ENCODE peak calls at places on chromosomes 16 and 17, in four cellular contexts. M, N, E and F are unnamed samples.

GRCh38 chr17:44502598-44503079 is 567 bp downstream of the GPATCH8 start:
- DNase-seq in M (peak; percentile 55), N (no peak), E (no peak), F (no peak)

GRCh38 chr16:23317266-23317661 is 15.2 kb downstream of the SCNN1B start:
- DNase-seq in M (no peak), N (no peak), E (no peak), F (no peak)

GRCh38 chr16:18829221-18829620 is 27.9 kb upstream of the ARL6IP1 start:
- DNase-seq in M (no peak), N (no peak), E (no peak), F (no peak)

GRCh38 chr16:19066988-19067348 is 446 bp upstream of the COQ7 start:
- DNase-seq in M (no peak), N (no peak), E (no peak), F (no peak)

GRCh38 chr17:61413654-61414133 is 14.1 kb downstream of the TBX2 start:
- DNase-seq in M (no peak), N (no peak), E (peak; percentile 4), F (no peak)

GRCh38 chr16:53518550-53519416 is 15.8 kb upstream of the AKTIP start:
- DNase-seq in M (peak; percentile 92), N (peak; percentile 74), E (peak; percentile 76), F (peak; percentile 80)

GRCh38 chr17:65071861-65072260 is 15.3 kb upstream of the GNA13 start:
- DNase-seq in M (no peak), N (no peak), E (no peak), F (no peak)

GRCh38 chr17:48542956-48543853 is 1.7 kb downstream of the HOXB2 start:
- DNase-seq in M (peak; percentile 61), N (peak; percentile 4), E (peak; percentile 43), F (no peak)

GRCh38 chr17:41406205-41406604 is 8.8 kb upstream of the KRT31 start:
- DNase-seq in M (no peak), N (no peak), E (no peak), F (no peak)

GRCh38 chr17:64090144-64090543 is 39.8 kb downstream of the ERN1 start:
- DNase-seq in M (peak; percentile 45), N (no peak), E (no peak), F (no peak)

GRCh38 chr16:10128397-10129258 is 53.6 kb downstream of the GRIN2A start:
- DNase-seq in M (no peak), N (no peak), E (no peak), F (no peak)

GRCh38 chr17:78748048-78748729 is 33.9 kb downstream of the CYTH1 start:
- DNase-seq in M (no peak), N (no peak), E (no peak), F (no peak)

GRCh38 chr17:246851-247421 is 65.5 kb upstream of the DOC2B start:
- DNase-seq in M (no peak), N (no peak), E (peak; percentile 11), F (peak; percentile 11)

GRCh38 chr16:47938272-47938671 is 217.5 kb downstream of the ABCC12 start:
- DNase-seq in M (no peak), N (no peak), E (no peak), F (no peak)

GRCh38 chr17:28570716-28571254 is 539 bp downstream of the PIGS start:
- DNase-seq in M (peak; percentile 37), N (no peak), E (peak; percentile 30), F (peak; percentile 74)

GRCh38 chr17:55672585-55673501 is 49.8 kb downstream of the TMEM100 start:
- DNase-seq in M (no peak), N (no peak), E (no peak), F (peak; percentile 46)

GRCh38 chr17:72334205-72334604 is 213.4 kb downstream of the SOX9 start:
- DNase-seq in M (no peak), N (peak; percentile 70), E (no peak), F (no peak)

GRCh38 chr17:83062818-83063671 is 16.4 kb upstream of the METRNL start:
- DNase-seq in M (no peak), N (no peak), E (peak; percentile 11), F (no peak)

GRCh38 chr17:83180996-83181481 is 101.6 kb downstream of the METRNL start:
- DNase-seq in M (no peak), N (no peak), E (peak; percentile 12), F (no peak)

GRCh38 chr17:10305336-10306096 is 67.3 kb downstream of the MYH13 start:
- DNase-seq in M (no peak), N (no peak), E (no peak), F (no peak)

GRCh38 chr17:76884995-76885896 is 17.0 kb downstream of the MGAT5B start:
- DNase-seq in M (no peak), N (no peak), E (no peak), F (no peak)
- H3K27me3 ChIP-seq in M (no peaks in the 10 kb centered on the region), N (peaks cover 2% of the 10 kb centered on the region), E (peaks cover 7% of the 10 kb centered on the region), F (no peaks in the 10 kb centered on the region)

GRCh38 chr16:29784901-29785500 is 5.5 kb upstream of the KIF22 start:
- DNase-seq in M (peak; percentile 76), N (peak; percentile 45), E (peak; percentile 81), F (peak; percentile 79)
- H3K27ac ChIP-seq in M (no peak overlapping the region), N (no peak overlapping the region), E (no peak overlapping the region), F (no peak overlapping the region)

DNA sequence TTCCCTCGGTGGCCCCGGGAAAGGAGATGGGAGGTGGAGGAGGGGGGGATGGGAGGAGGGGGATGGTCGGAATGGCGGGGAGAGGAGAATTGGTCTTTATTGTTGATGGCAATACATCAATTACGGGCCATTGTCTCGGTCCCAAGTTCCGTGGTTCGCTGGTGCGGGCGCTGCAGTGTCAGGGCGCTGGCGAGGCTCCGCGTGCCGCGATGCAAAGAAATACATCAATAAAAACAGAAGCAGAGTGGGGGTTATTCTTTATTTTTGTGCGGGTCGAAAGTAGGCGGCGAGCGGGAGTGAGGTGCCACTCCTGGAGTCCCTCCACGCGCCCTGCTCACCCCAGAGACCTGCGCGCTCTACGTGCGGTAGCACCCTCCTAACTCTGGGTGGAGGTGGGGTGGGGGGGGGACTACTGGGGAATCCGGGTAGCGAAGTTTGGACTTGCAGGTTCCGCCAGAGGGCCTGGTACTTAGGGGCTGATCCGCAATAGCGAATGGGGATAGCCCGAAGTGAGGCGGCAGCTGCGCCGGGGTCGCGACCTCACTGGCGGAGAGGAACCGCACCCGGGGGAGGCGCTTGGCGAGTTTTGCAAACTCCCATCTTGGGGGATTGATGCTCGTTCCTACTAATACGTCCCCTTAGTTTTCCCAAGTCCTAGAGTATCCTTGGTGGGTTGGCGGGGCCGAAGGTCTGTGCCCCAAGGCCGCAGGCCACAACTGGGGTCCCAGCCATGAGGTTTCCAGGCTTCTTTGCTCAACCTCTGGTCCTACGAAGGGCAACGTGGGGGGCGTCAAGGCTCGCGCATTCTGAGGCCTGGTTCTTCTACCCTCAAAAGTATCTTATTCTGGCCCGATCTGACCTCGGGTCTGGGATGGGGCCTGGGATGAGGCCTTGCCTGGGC is 3.5 kb upstream of the SALL1 start:
- DNase-seq in M (no peak), N (no peak), E (no peak), F (no peak)
- H3K27me3 ChIP-seq in M (peaks cover 66% of the 10 kb centered on the region), N (peaks cover 65% of the 10 kb centered on the region), E (peaks cover 76% of the 10 kb centered on the region), F (peaks cover 71% of the 10 kb centered on the region)

DNA sequence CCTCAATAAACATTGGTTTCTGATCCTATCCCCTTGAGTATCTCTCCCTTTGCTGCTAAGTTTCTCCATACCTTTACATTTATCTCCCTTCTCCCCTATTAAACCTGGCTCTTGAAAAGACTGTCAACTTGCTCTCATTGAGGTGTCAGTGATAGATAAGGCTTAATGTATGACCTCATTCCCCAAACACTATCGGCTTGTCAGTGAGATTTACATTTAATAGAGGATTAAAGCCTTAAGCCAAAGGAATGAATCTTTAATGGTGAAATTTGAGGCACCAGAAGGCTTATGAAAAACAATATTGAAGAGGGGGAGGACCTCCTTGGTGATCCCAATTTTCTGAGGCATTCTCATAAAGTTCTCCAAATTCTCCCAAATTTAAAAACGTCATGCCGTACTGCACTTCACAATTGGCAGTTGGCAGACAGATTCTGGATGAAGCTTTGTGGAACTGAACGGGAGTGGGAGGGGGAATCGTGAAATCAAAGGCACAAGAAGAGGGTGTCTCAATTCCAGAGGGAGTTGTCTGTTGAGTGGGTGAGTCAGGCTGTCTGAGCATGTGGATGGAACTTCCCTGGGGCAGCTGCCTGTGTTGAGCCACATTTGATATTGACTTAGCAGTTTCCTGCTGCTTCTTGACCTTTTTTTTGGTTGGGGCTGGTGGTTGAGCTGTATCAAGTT is 478.8 kb downstream of the NPIPA7 start:
- DNase-seq in M (no peak), N (no peak), E (no peak), F (no peak)
- H3K27ac ChIP-seq in M (no peak overlapping the region), N (no peak overlapping the region), E (no peak overlapping the region), F (no peak overlapping the region)

DNA sequence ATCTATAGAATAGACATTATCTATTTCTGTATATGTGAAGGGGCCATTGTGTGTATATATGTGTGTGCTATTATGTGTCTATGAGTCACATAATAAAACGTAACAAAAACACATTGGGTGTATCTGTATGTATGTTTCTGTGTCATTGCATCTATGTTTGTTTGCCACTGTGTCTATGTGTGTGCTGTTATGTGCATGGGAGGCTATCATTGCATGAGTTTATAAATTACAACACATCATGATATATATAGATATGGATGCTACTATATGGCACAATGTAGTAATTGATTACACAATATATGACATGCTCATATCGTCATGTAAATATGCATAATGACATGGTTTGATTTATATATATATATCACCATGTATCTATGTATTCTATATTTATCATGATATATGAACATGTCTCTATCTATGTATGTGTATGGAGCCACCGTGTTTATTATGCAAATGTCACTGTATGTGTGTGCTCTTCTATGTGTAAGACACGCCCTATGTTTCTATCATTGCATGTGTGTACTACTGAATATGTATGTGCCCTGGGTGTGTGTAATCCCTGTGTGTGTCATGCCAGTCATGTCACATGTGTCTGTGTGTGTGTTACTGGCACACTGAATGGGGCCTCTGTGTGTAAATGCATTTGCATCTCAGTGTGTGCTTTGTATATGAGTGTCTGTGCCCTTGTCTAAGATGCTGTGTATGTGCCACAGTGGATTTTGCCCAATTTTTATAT is 1.4 kb upstream of the TSPOAP1 start:
- DNase-seq in M (no peak), N (no peak), E (no peak), F (no peak)
- H3K27me3 ChIP-seq in M (peaks cover 6% of the 10 kb centered on the region), N (peaks cover 12% of the 10 kb centered on the region), E (no peaks in the 10 kb centered on the region), F (no peaks in the 10 kb centered on the region)

GRCh38 chr16:88070989-88071625 is 119.9 kb downstream of the BANP start:
- DNase-seq in M (no peak), N (no peak), E (no peak), F (peak; percentile 3)
- H3K27ac ChIP-seq in M (no peak overlapping the region), N (no peak overlapping the region), E (no peak overlapping the region), F (no peak overlapping the region)

DNA sequence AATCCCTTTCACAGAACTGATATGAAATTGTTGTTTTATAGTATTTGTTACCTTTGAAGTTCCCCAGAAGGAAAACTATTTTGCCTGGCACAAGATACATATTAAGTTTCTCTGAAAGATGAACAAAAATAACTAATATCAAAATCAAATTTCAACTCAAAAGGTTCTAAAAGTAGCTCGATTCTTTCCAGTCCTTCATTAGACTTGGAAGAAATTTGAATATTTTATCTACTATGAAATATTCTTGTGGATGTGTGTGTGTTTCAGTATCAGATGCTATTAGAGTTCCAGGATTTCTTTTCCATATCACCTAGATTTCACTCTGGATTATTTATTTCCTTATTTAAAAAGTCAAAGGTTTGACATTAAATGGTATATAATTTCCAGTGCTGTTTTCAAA is 3.6 kb upstream of the AATF start:
- DNase-seq in M (no peak), N (no peak), E (no peak), F (no peak)
- H3K27me3 ChIP-seq in M (peaks cover 81% of the 10 kb centered on the region), N (peaks cover 76% of the 10 kb centered on the region), E (peaks cover 70% of the 10 kb centered on the region), F (peaks cover 75% of the 10 kb centered on the region)